ENCODE peak calls at places on chromosomes 13 and 19, in ten cellular contexts. Z is lung, G is IMR-90, F is left ventricle myocardium inferior, R is gastrocnemius medialis, N is dorsolateral prefrontal cortex, K is body of pancreas, J is left lung, O is H9, M is cardiac muscle cell. U is an unnamed sample.

GRCh38 chr19:38975861-38976271 is 324 bp upstream of the FBXO17 start:
- DNase-seq in Z (no peak), G (peak; percentile 31), F (no peak), R (no peak), N (no peak), K (peak; percentile 40), J (peak; percentile 35), O (peak; percentile 56), M (no peak), U (no peak)

GRCh38 chr13:101053289-101053688 is 363.0 kb downstream of the NALCN start:
- DNase-seq in Z (no peak), G (no peak), F (no peak), R (no peak), N (no peak), K (no peak), J (no peak), O (no peak), M (no peak), U (no peak)

GRCh38 chr19:38134538-38135149 is 89.4 kb downstream of the DPF1 start:
- DNase-seq in Z (no peak), G (peak; percentile 37), F (no peak), R (no peak), N (no peak), K (peak; percentile 34), J (no peak), O (peak; percentile 55), M (peak; percentile 67), U (no peak)

GRCh38 chr19:55688422-55689218 is 13.6 kb downstream of the EPN1 start:
- DNase-seq in Z (no peak), G (no peak), F (peak; percentile 14), R (no peak), N (peak; percentile 81), K (no peak), J (peak; percentile 29), O (no peak), M (no peak), U (no peak)

GRCh38 chr13:97116754-97117153 is 105.4 kb upstream of the MBNL2 start:
- DNase-seq in Z (no peak), G (peak; percentile 65), F (no peak), R (peak; percentile 40), N (no peak), K (no peak), J (no peak), O (no peak), M (peak; percentile 33), U (no peak)

GRCh38 chr13:31195616-31196015 is 4.2 kb upstream of the B3GLCT start:
- DNase-seq in Z (no peak), G (no peak), F (no peak), R (no peak), N (no peak), K (no peak), J (no peak), O (no peak), M (no peak), U (no peak)

GRCh38 chr13:37618554-37618953 is 20.0 kb upstream of the POSTN start:
- DNase-seq in Z (no peak), G (peak; percentile 84), F (no peak), R (no peak), N (no peak), K (no peak), J (no peak), O (no peak), M (no peak), U (no peak)

GRCh38 chr13:43411741-43412140 is 375.0 kb downstream of the ENOX1 start:
- DNase-seq in Z (no peak), G (peak; percentile 23), F (peak; percentile 51), R (peak; percentile 89), N (peak; percentile 51), K (no peak), J (no peak), O (no peak), M (no peak), U (no peak)

GRCh38 chr19:38451036-38451435 is 17.5 kb downstream of the RYR1 start:
- DNase-seq in Z (no peak), G (no peak), F (no peak), R (peak; percentile 48), N (no peak), K (no peak), J (no peak), O (no peak), M (no peak), U (no peak)

GRCh38 chr19:53507523-53508442 is 30.2 kb upstream of the ZNF331 start:
- DNase-seq in Z (no peak), G (peak; percentile 41), F (no peak), R (no peak), N (no peak), K (no peak), J (no peak), O (no peak), M (no peak), U (no peak)

GRCh38 chr13:102405499-102406079 is 3.7 kb upstream of the FGF14 start:
- DNase-seq in Z (no peak), G (peak; percentile 12), F (no peak), R (no peak), N (no peak), K (no peak), J (no peak), O (peak; percentile 32), M (peak; percentile 67), U (no peak)

GRCh38 chr13:46267166-46267565 is 55.4 kb downstream of the LRRC63 start:
- DNase-seq in Z (no peak), G (no peak), F (no peak), R (no peak), N (no peak), K (no peak), J (no peak), O (no peak), M (no peak), U (no peak)

GRCh38 chr13:20566917-20567755 is at the start of gene IFT88:
- DNase-seq in Z (peak; percentile 91), G (peak; percentile 85), F (peak; percentile 92), R (peak; percentile 72), N (peak; percentile 92), K (peak; percentile 83), J (peak; percentile 91), O (peak; percentile 92), M (peak; percentile 95), U (peak; percentile 94)

GRCh38 chr19:14479985-14480694 is 5.0 kb upstream of the PTGER1 start:
- DNase-seq in Z (no peak), G (peak; percentile 20), F (peak; percentile 48), R (no peak), N (peak; percentile 54), K (no peak), J (no peak), O (peak; percentile 92), M (peak; percentile 64), U (no peak)

GRCh38 chr19:49125025-49125731 is 5.8 kb downstream of the PPFIA3 start:
- DNase-seq in Z (no peak), G (no peak), F (no peak), R (no peak), N (no peak), K (no peak), J (no peak), O (peak; percentile 82), M (no peak), U (no peak)

GRCh38 chr13:74528751-74529513 is 394.7 kb upstream of the KLF12 start:
- DNase-seq in Z (no peak), G (no peak), F (no peak), R (no peak), N (no peak), K (no peak), J (no peak), O (no peak), M (no peak), U (no peak)

GRCh38 chr19:8126511-8126910 is 22.9 kb downstream of the FBN3 start:
- DNase-seq in Z (no peak), G (no peak), F (no peak), R (no peak), N (no peak), K (no peak), J (no peak), O (no peak), M (no peak), U (no peak)

DNA sequence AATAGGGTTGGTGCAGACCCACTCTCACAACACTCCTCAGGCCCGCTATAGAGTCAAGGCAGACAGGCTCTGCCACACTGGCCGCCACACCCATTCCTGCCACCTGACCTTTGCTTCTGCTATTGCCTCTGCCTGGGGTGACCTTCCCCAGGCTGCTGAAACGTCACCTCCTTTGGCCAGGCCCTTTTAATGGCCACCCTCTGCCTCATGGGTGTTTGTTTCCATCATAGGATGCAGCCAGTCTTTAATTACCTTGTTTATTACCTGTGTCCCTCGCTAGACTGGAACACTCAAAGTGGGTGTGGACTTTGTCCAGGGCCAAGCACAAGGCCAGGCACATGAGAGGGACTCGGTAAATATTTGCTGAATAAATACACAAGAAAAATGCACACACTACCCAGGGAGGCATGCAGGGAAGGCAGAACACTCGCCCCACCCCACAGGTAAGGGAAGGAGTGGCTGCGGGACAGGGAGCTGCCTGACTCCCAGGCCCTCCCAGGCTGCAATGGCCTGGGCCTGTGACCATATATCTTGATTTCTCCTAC is 3.2 kb downstream of the LSM4 start:
- DNase-seq in Z (no peak), G (no peak), F (no peak), R (no peak), N (no peak), K (peak; percentile 73), J (peak; percentile 63), O (no peak), M (no peak), U (no peak)
- H3K27ac ChIP-seq in Z (no peak overlapping the region), G (no peak overlapping the region), F (peak overlapping the region; percentile 96), R (peak overlapping the region; percentile 95), N (no peak overlapping the region), K (peak overlapping the region; percentile 20), J (peak overlapping the region; percentile 81), O (no peak overlapping the region), M (peak overlapping the region; percentile 5), U (peak overlapping the region; percentile 61)

GRCh38 chr13:113047587-113047986 is 58.0 kb upstream of the F7 start:
- DNase-seq in Z (no peak), G (no peak), F (no peak), R (no peak), N (peak; percentile 38), K (no peak), J (no peak), O (no peak), M (no peak), U (peak; percentile 21)
- H3K27ac ChIP-seq in Z (no peak overlapping the region), G (no peak overlapping the region), F (no peak overlapping the region), R (no peak overlapping the region), N (no peak overlapping the region), K (no peak overlapping the region), J (no peak overlapping the region), O (no peak overlapping the region), M (no peak overlapping the region), U (no peak overlapping the region)

GRCh38 chr13:28136916-28137315 is 1.4 kb upstream of the PAN3 start:
- DNase-seq in Z (no peak), G (no peak), F (no peak), R (no peak), N (no peak), K (no peak), J (no peak), O (no peak), M (no peak), U (no peak)
- H3K27ac ChIP-seq in Z (no peak overlapping the region), G (no peak overlapping the region), F (peak overlapping the region; percentile 99), R (peak overlapping the region; percentile 93), N (no peak overlapping the region), K (no peak overlapping the region), J (no peak overlapping the region), O (no peak overlapping the region), M (no peak overlapping the region), U (no peak overlapping the region)

DNA sequence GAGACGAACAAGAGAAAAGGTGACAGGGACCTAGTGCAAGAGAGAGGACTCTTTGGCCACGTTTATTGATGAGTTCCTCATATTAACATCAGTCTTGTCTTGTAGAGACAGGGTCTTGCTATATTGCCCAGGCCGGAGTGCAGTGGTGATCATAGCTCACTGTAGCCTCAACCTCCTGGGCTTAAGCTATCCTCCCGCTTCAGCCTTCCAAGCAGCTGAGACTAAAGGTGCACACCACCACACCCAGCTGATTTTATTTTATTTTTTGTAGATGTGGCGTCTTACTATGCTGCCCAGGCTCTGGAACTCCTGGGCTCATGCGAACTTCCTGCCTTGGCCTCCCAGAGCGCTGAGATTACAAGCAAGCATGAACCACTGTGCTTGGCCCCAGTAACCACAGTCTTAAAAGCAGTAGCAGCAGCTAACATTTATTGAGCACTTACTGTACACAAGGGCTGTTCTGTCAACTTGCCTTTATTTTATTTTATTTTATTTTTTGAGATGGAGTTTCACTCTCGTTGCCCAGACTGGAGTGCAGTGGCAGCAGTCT is 1.1 kb upstream of the SH2D3A start:
- DNase-seq in Z (no peak), G (no peak), F (no peak), R (no peak), N (no peak), K (no peak), J (no peak), O (no peak), M (no peak), U (no peak)
- H3K27ac ChIP-seq in Z (no peak overlapping the region), G (no peak overlapping the region), F (no peak overlapping the region), R (no peak overlapping the region), N (no peak overlapping the region), K (peak overlapping the region; percentile 90), J (peak overlapping the region; percentile 86), O (no peak overlapping the region), M (no peak overlapping the region), U (no peak overlapping the region)

U was measured in right lobe of liver.